ENCODE peak calls at places on chromosomes 2 and 18, in nine cellular contexts. M is B cell, E is progenitor cell of endocrine pancreas, W is endodermal cell, T is esophagus squamous epithelium, C is body of pancreas, J is fibroblast of pulmonary artery, R is endothelial cell, Q is HFF-Myc. B is an unnamed sample.

GRCh38 chr18:13266208-13267100 is 47.9 kb downstream of the LDLRAD4 start:
- DNase-seq in M (no peak), E (no peak), W (peak; percentile 42), T (no peak), C (no peak), J (no peak), R (no peak), Q (no peak), B (no peak)

GRCh38 chr2:15028406-15028805 is 395.9 kb downstream of the LRATD1 start:
- DNase-seq in M (no peak), E (no peak), W (no peak), T (no peak), C (no peak), J (no peak), R (no peak), Q (no peak), B (no peak)

GRCh38 chr18:50928551-50928950 is 39.3 kb upstream of the ELAC1 start:
- DNase-seq in M (no peak), E (no peak), W (no peak), T (no peak), C (no peak), J (no peak), R (no peak), Q (no peak), B (no peak)

GRCh38 chr18:78977627-78978271 is 1.9 kb upstream of the SALL3 start:
- DNase-seq in M (no peak), E (no peak), W (peak; percentile 70), T (no peak), C (no peak), J (no peak), R (no peak), Q (no peak), B (no peak)

GRCh38 chr18:10245517-10246175 is 208.8 kb upstream of the APCDD1 start:
- DNase-seq in M (no peak), E (no peak), W (no peak), T (no peak), C (no peak), J (no peak), R (no peak), Q (no peak), B (no peak)

GRCh38 chr2:41994177-41994576 is 53.6 kb upstream of the PKDCC start:
- DNase-seq in M (no peak), E (no peak), W (no peak), T (no peak), C (no peak), J (peak; percentile 90), R (no peak), Q (peak; percentile 12), B (no peak)

GRCh38 chr2:3787768-3788167 is 84.4 kb downstream of the DCDC2C start:
- DNase-seq in M (no peak), E (no peak), W (no peak), T (no peak), C (no peak), J (no peak), R (no peak), Q (no peak), B (no peak)

GRCh38 chr18:40437517-40437916 is 1517.5 kb upstream of the PIK3C3 start:
- DNase-seq in M (no peak), E (no peak), W (no peak), T (no peak), C (no peak), J (peak; percentile 13), R (no peak), Q (no peak), B (no peak)

GRCh38 chr2:148020036-148020357 is 540 bp downstream of the ORC4 start:
- DNase-seq in M (no peak), E (no peak), W (no peak), T (no peak), C (no peak), J (no peak), R (no peak), Q (peak; percentile 2), B (no peak)

GRCh38 chr2:30209227-30209626 is 22.1 kb upstream of the LBH start:
- DNase-seq in M (no peak), E (no peak), W (no peak), T (no peak), C (no peak), J (no peak), R (no peak), Q (no peak), B (no peak)

GRCh38 chr2:70090706-70091334 is 3.5 kb downstream of the PCBP1 start:
- DNase-seq in M (no peak), E (no peak), W (no peak), T (no peak), C (no peak), J (no peak), R (no peak), Q (no peak), B (no peak)

GRCh38 chr2:212124597-212124996 is 414.0 kb downstream of the ERBB4 start:
- DNase-seq in M (no peak), E (no peak), W (no peak), T (no peak), C (peak; percentile 8), J (peak; percentile 68), R (no peak), Q (no peak), B (no peak)

GRCh38 chr2:117068371-117068770 is 746.1 kb upstream of the DDX18 start:
- DNase-seq in M (no peak), E (no peak), W (no peak), T (no peak), C (no peak), J (no peak), R (no peak), Q (no peak), B (no peak)

GRCh38 chr2:134224005-134224404 is 29.9 kb upstream of the MGAT5 start:
- DNase-seq in M (no peak), E (no peak), W (no peak), T (no peak), C (no peak), J (no peak), R (no peak), Q (no peak), B (no peak)

GRCh38 chr18:29434650-29435049 is 1257.7 kb upstream of the CDH2 start:
- DNase-seq in M (no peak), E (no peak), W (no peak), T (no peak), C (no peak), J (no peak), R (no peak), Q (no peak), B (no peak)

GRCh38 chr18:29436459-29436858 is 1259.5 kb upstream of the CDH2 start:
- DNase-seq in M (no peak), E (no peak), W (no peak), T (no peak), C (no peak), J (no peak), R (no peak), Q (no peak), B (no peak)

DNA sequence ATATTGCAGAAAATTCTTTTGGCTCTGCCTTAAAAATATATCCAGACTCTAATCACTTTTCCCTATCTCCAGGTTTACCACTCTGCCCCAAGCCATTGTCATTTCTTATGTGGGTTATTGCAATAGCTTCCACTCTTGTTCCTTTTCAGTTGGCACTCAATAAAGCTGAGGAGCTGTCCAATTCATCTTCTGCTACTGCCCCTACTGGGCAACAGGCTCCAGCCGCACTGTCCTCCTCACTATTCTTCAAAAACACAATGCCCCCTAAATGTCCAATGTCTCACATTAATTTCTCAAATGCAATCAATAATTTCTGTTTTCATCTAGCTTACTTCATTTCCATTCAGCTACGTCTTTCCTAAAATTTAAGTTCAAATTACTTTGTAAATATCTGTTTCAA is 1262.5 kb upstream of the CDH2 start:
- DNase-seq in M (no peak), E (no peak), W (no peak), T (no peak), C (no peak), J (no peak), R (no peak), Q (no peak), B (no peak)
- TF ChIP-seq CTCF in M (no peak), E (peak; percentile 16), W (peak; percentile 63), T (no peak), C (no peak), J (peak; percentile 28), R (no peak), Q (no peak), B (no peak)

GRCh38 chr2:108414945-108415344 is 34.1 kb upstream of the GCC2 start:
- DNase-seq in M (no peak), E (no peak), W (no peak), T (no peak), C (no peak), J (no peak), R (no peak), Q (no peak), B (no peak)

GRCh38 chr2:108418416-108418815 is 30.6 kb upstream of the GCC2 start:
- DNase-seq in M (no peak), E (no peak), W (no peak), T (no peak), C (no peak), J (no peak), R (no peak), Q (no peak), B (no peak)

GRCh38 chr2:108414256-108414876 is 34.6 kb upstream of the GCC2 start:
- DNase-seq in M (no peak), E (no peak), W (no peak), T (no peak), C (no peak), J (no peak), R (no peak), Q (no peak), B (no peak)

GRCh38 chr2:108413731-108414130 is 35.3 kb upstream of the GCC2 start:
- DNase-seq in M (no peak), E (no peak), W (no peak), T (no peak), C (no peak), J (no peak), R (no peak), Q (no peak), B (no peak)

GRCh38 chr2:108417254-108417653 is 31.8 kb upstream of the GCC2 start:
- DNase-seq in M (no peak), E (no peak), W (peak; percentile 57), T (no peak), C (peak; percentile 23), J (no peak), R (no peak), Q (no peak), B (no peak)
- TF ChIP-seq CTCF in M (no peak), E (no peak), W (peak; percentile 65), T (peak; percentile 13), C (no peak), J (no peak), R (no peak), Q (no peak), B (no peak)

GRCh38 chr2:120866483-120867140 is 130.9 kb downstream of the GLI2 start:
- DNase-seq in M (no peak), E (no peak), W (no peak), T (no peak), C (no peak), J (no peak), R (no peak), Q (no peak), B (no peak)
- TF ChIP-seq CTCF in M (no peak), E (no peak), W (no peak), T (no peak), C (no peak), J (no peak), R (no peak), Q (no peak), B (no peak)

DNA sequence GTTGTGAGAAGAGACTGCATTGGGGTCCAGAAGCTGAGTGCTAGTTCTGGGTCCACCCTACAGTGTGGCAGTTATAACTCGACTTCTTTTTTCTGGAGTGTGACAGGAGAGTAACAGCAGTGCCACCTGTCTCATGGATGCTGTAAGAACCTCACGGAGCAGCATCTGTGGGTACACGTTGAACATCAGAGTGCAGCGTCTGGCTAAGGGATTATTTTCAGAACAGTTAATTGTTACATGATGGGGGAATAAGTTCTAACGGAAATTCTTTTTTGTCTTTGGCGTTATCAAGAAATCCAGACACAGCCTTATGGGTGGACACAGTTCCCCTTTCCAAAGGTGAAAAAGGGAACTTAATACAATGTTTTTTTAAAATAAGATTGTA is 28.3 kb upstream of the TOGARAM2 start:
- DNase-seq in M (no peak), E (no peak), W (no peak), T (no peak), C (no peak), J (no peak), R (no peak), Q (no peak), B (no peak)
- TF ChIP-seq CTCF in M (no peak), E (no peak), W (peak; percentile 45), T (no peak), C (no peak), J (peak; percentile 2), R (no peak), Q (no peak), B (no peak)

B was measured in CD14-positive monocyte.